ENCODE peak calls at places on chromosomes 4 and X, in five cellular contexts. T is pancreas; I is memory B cell; V is choroid plexus epithelial cell; K is activated CD4-positive, alpha-beta T cell treated with anti-CD3 and anti-CD28 coated beads, Interleukin-2, amount 50 U/mL, for 4 hours. E is an unnamed sample.

GRCh38 chrX:41095962-41096955 is 11.0 kb downstream of the USP9X start:
- DNase-seq in T (no peak), I (no peak), V (no peak), K (no peak), E (no peak)

GRCh38 chr4:61011051-61011450 is 189.1 kb upstream of the ADGRL3 start:
- DNase-seq in T (no peak), I (no peak), V (peak), K (no peak), E (no peak)

GRCh38 chr4:95957054-95957453 is 117.2 kb downstream of the PDHA2 start:
- DNase-seq in T (no peak), I (no peak), V (peak), K (no peak), E (no peak)

GRCh38 chr4:13933163-13933562 is 305.6 kb upstream of the BOD1L1 start:
- DNase-seq in T (no peak), I (no peak), V (peak), K (no peak), E (no peak)

GRCh38 chr4:74886490-74886889 is 46.4 kb upstream of the PARM1 start:
- DNase-seq in T (no peak), I (no peak), V (peak), K (no peak), E (peak)

GRCh38 chr4:16126714-16127113 is 42.9 kb upstream of the PROM1 start:
- DNase-seq in T (no peak), I (no peak), V (no peak), K (no peak), E (no peak)

GRCh38 chr4:7960790-7961655 is 21.4 kb upstream of the AFAP1 start:
- DNase-seq in T (no peak), I (no peak), V (peak), K (peak), E (no peak)

GRCh38 chrX:45771114-45771513 is 570.4 kb upstream of the DIPK2B start:
- DNase-seq in T (no peak), I (no peak), V (peak), K (no peak), E (no peak)

GRCh38 chr4:73341454-73341853 is 62.6 kb upstream of the ALB start:
- DNase-seq in T (no peak), I (no peak), V (peak), K (no peak), E (peak)

GRCh38 chr4:10731162-10731561 is 46.6 kb upstream of the CLNK start:
- DNase-seq in T (no peak), I (no peak), V (no peak), K (no peak), E (no peak)

E was measured in SJCRH30.